ENCODE peak calls at places on chromosomes 16 and 17, in four cellular contexts. G, U, P and R are unnamed samples.
A peak's percentile ranks its signal among the peaks of the same experiment; 100 is the strongest.

GRCh38 chr17:80492343-80493136 is 16.1 kb upstream of the NPTX1 start:
- DNase-seq in G (no peak), P (no peak), U (no peak), R (no peak)

GRCh38 chr16:8804313-8804712 is 6.7 kb downstream of the PMM2 start:
- DNase-seq in U (no peak), G (no peak), P (no peak), R (no peak)

GRCh38 chr16:337975-338575 is 14.4 kb downstream of the AXIN1 start:
- DNase-seq in P (no peak), U (no peak), G (no peak), R (no peak)

GRCh38 chr17:48427598-48427997 is 2.4 kb downstream of the SKAP1 start:
- DNase-seq in U (no peak), G (no peak), P (no peak), R (no peak)

GRCh38 chr17:66677201-66677981 is 157.5 kb upstream of the CACNG5 start:
- DNase-seq in P (no peak), G (peak; percentile 95), U (no peak), R (no peak)

GRCh38 chr16:88922114-88922825 is 54.7 kb downstream of the CBFA2T3 start:
- DNase-seq in G (peak; percentile 48), U (no peak), P (no peak), R (no peak)

GRCh38 chr16:77882359-77882758 is 94.0 kb downstream of the VAT1L start:
- DNase-seq in P (no peak), U (no peak), G (peak; percentile 25), R (no peak)

GRCh38 chr17:6327007-6327406 is 107.9 kb downstream of the AIPL1 start:
- DNase-seq in U (no peak), P (no peak), G (no peak), R (no peak)

GRCh38 chr17:35449371-35449931 is 885 bp upstream of the SLFN13 start:
- DNase-seq in U (no peak), P (no peak), G (peak; percentile 42), R (peak; percentile 5)

GRCh38 chr17:16432017-16432416 is 16.6 kb downstream of the TRPV2 start:
- DNase-seq in U (no peak), P (no peak), G (no peak), R (no peak)